ENCODE peak calls at places on chromosomes 6 and 20, in eight cellular contexts. One of them, this sample, is unnamed.

GRCh38 chr6:119830069-119830468 is 480.5 kb upstream of the MAN1A1 start:
- DNase-seq in esophagus squamous epithelium: no peak
- DNase-seq in tibial nerve: no peak
- DNase-seq in Peyer's patch: no peak
- DNase-seq in ovary: no peak
- DNase-seq in right lobe of liver: no peak
- DNase-seq in gastrocnemius medialis: no peak
- DNase-seq in NB4: no peak
- DNase-seq in this sample: no peak

GRCh38 chr20:38203337-38204003 is 38.4 kb upstream of the TGM2 start:
- DNase-seq in esophagus squamous epithelium: no peak
- DNase-seq in tibial nerve: no peak
- DNase-seq in Peyer's patch: no peak
- DNase-seq in ovary: no peak
- DNase-seq in right lobe of liver: no peak
- DNase-seq in gastrocnemius medialis: no peak
- DNase-seq in NB4: no peak
- DNase-seq in this sample: no peak

GRCh38 chr6:2772840-2773239 is 7.6 kb downstream of the WRNIP1 start:
- DNase-seq in esophagus squamous epithelium: no peak
- DNase-seq in tibial nerve: no peak
- DNase-seq in Peyer's patch: no peak
- DNase-seq in ovary: no peak
- DNase-seq in right lobe of liver: no peak
- DNase-seq in gastrocnemius medialis: no peak
- DNase-seq in NB4: no peak
- DNase-seq in this sample: no peak

GRCh38 chr6:121652726-121653623 is 217.5 kb downstream of the GJA1 start:
- DNase-seq in esophagus squamous epithelium: no peak
- DNase-seq in tibial nerve: peak
- DNase-seq in Peyer's patch: no peak
- DNase-seq in ovary: peak
- DNase-seq in right lobe of liver: no peak
- DNase-seq in gastrocnemius medialis: peak
- DNase-seq in NB4: peak
- DNase-seq in this sample: no peak

GRCh38 chr20:17491041-17491440 is 40.1 kb downstream of the BFSP1 start:
- DNase-seq in esophagus squamous epithelium: no peak
- DNase-seq in tibial nerve: no peak
- DNase-seq in Peyer's patch: no peak
- DNase-seq in ovary: no peak
- DNase-seq in right lobe of liver: no peak
- DNase-seq in gastrocnemius medialis: no peak
- DNase-seq in NB4: no peak
- DNase-seq in this sample: no peak

GRCh38 chr20:539236-539635 is 4.4 kb downstream of the CSNK2A1 start:
- DNase-seq in esophagus squamous epithelium: no peak
- DNase-seq in tibial nerve: no peak
- DNase-seq in Peyer's patch: no peak
- DNase-seq in ovary: no peak
- DNase-seq in right lobe of liver: no peak
- DNase-seq in gastrocnemius medialis: no peak
- DNase-seq in NB4: peak
- DNase-seq in this sample: no peak

GRCh38 chr6:6191476-6191875 is 129.0 kb downstream of the F13A1 start:
- DNase-seq in esophagus squamous epithelium: no peak
- DNase-seq in tibial nerve: no peak
- DNase-seq in Peyer's patch: no peak
- DNase-seq in ovary: no peak
- DNase-seq in right lobe of liver: no peak
- DNase-seq in gastrocnemius medialis: no peak
- DNase-seq in NB4: peak
- DNase-seq in this sample: no peak

GRCh38 chr20:2446845-2447244 is 23.7 kb downstream of the SNRPB start:
- DNase-seq in esophagus squamous epithelium: no peak
- DNase-seq in tibial nerve: no peak
- DNase-seq in Peyer's patch: no peak
- DNase-seq in ovary: no peak
- DNase-seq in right lobe of liver: no peak
- DNase-seq in gastrocnemius medialis: no peak
- DNase-seq in NB4: no peak
- DNase-seq in this sample: no peak

GRCh38 chr6:10441004-10441654 is 26.3 kb upstream of the TFAP2A start:
- DNase-seq in esophagus squamous epithelium: no peak
- DNase-seq in tibial nerve: no peak
- DNase-seq in Peyer's patch: no peak
- DNase-seq in ovary: no peak
- DNase-seq in right lobe of liver: no peak
- DNase-seq in gastrocnemius medialis: no peak
- DNase-seq in NB4: no peak
- DNase-seq in this sample: no peak

GRCh38 chr20:20207872-20208271 is 155.5 kb downstream of the CFAP61 start:
- DNase-seq in esophagus squamous epithelium: no peak
- DNase-seq in tibial nerve: no peak
- DNase-seq in Peyer's patch: no peak
- DNase-seq in ovary: no peak
- DNase-seq in right lobe of liver: no peak
- DNase-seq in gastrocnemius medialis: no peak
- DNase-seq in NB4: no peak
- DNase-seq in this sample: no peak

GRCh38 chr6:10962673-10963072 is 75.8 kb downstream of the SYCP2L start:
- DNase-seq in esophagus squamous epithelium: no peak
- DNase-seq in tibial nerve: no peak
- DNase-seq in Peyer's patch: no peak
- DNase-seq in ovary: no peak
- DNase-seq in right lobe of liver: no peak
- DNase-seq in gastrocnemius medialis: no peak
- DNase-seq in NB4: no peak
- DNase-seq in this sample: no peak

GRCh38 chr6:111812080-111813038 is 60.9 kb downstream of the FYN start:
- DNase-seq in esophagus squamous epithelium: no peak
- DNase-seq in tibial nerve: no peak
- DNase-seq in Peyer's patch: no peak
- DNase-seq in ovary: no peak
- DNase-seq in right lobe of liver: no peak
- DNase-seq in gastrocnemius medialis: no peak
- DNase-seq in NB4: no peak
- DNase-seq in this sample: no peak

GRCh38 chr6:36753671-36754485 is 56.3 kb downstream of the RAB44 start:
- DNase-seq in esophagus squamous epithelium: no peak
- DNase-seq in tibial nerve: no peak
- DNase-seq in Peyer's patch: no peak
- DNase-seq in ovary: no peak
- DNase-seq in right lobe of liver: no peak
- DNase-seq in gastrocnemius medialis: no peak
- DNase-seq in NB4: peak
- DNase-seq in this sample: no peak

GRCh38 chr6:36752886-36753506 is 55.4 kb downstream of the RAB44 start:
- DNase-seq in esophagus squamous epithelium: no peak
- DNase-seq in tibial nerve: no peak
- DNase-seq in Peyer's patch: peak
- DNase-seq in ovary: no peak
- DNase-seq in right lobe of liver: no peak
- DNase-seq in gastrocnemius medialis: peak
- DNase-seq in NB4: peak
- DNase-seq in this sample: no peak

GRCh38 chr6:36751833-36752186 is 54.2 kb downstream of the RAB44 start:
- DNase-seq in esophagus squamous epithelium: no peak
- DNase-seq in tibial nerve: no peak
- DNase-seq in Peyer's patch: no peak
- DNase-seq in ovary: no peak
- DNase-seq in right lobe of liver: no peak
- DNase-seq in gastrocnemius medialis: no peak
- DNase-seq in NB4: no peak
- DNase-seq in this sample: no peak

GRCh38 chr6:36751091-36751490 is 53.5 kb downstream of the RAB44 start:
- DNase-seq in esophagus squamous epithelium: no peak
- DNase-seq in tibial nerve: no peak
- DNase-seq in Peyer's patch: no peak
- DNase-seq in ovary: no peak
- DNase-seq in right lobe of liver: no peak
- DNase-seq in gastrocnemius medialis: no peak
- DNase-seq in NB4: no peak
- DNase-seq in this sample: no peak

DNA sequence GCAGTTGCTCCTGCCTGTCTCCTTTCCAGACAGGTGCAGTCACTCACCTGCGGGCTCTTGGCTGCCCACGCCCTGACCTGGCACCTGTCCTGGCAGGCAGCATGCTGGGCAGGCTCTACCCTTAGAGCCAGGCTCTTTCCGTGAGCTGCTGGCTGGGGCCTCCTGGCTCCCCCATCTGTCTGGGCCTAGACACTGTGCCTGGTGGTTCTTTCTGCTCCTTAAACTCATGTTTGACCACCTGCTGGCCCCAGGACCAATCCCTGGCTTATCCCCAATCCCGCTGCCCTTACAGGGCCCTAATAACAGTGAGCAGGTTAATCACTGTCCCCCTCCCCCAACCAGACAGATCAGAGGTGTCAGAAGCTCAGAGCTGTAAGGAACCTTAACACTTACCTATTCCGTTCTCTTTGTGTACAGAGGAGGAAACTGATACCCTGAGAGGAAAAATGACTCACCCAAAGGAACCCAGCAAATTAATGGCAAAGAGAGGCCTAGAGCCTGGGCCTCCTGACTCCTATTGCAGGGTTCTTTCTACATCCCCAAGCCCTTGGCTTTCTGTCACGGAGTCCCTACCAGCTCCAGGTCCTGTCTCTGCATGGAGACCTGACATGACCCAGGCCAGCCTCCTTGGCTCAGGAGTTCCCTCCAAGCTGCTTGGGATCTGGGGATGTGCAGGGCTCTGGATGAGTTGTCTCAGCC is 54.7 kb downstream of the RAB44 start:
- DNase-seq in esophagus squamous epithelium: no peak
- DNase-seq in tibial nerve: no peak
- DNase-seq in Peyer's patch: peak
- DNase-seq in ovary: no peak
- DNase-seq in right lobe of liver: no peak
- DNase-seq in gastrocnemius medialis: peak
- DNase-seq in NB4: no peak
- DNase-seq in this sample: no peak
- TF ChIP-seq POLR2A in esophagus squamous epithelium: no peak
- TF ChIP-seq POLR2A in tibial nerve: no peak
- TF ChIP-seq POLR2A in Peyer's patch: peak
- TF ChIP-seq POLR2A in ovary: no peak
- TF ChIP-seq POLR2A in right lobe of liver: no peak
- TF ChIP-seq POLR2A in gastrocnemius medialis: no peak
- TF ChIP-seq POLR2A in NB4: no peak
- TF ChIP-seq POLR2A in this sample: no peak

GRCh38 chr6:168192901-168193815 is 114.1 kb upstream of the FRMD1 start:
- DNase-seq in esophagus squamous epithelium: no peak
- DNase-seq in tibial nerve: no peak
- DNase-seq in Peyer's patch: peak
- DNase-seq in ovary: no peak
- DNase-seq in right lobe of liver: no peak
- DNase-seq in gastrocnemius medialis: no peak
- DNase-seq in NB4: no peak
- DNase-seq in this sample: no peak

GRCh38 chr6:168189679-168190405 is 110.8 kb upstream of the FRMD1 start:
- DNase-seq in esophagus squamous epithelium: no peak
- DNase-seq in tibial nerve: no peak
- DNase-seq in Peyer's patch: peak
- DNase-seq in ovary: no peak
- DNase-seq in right lobe of liver: no peak
- DNase-seq in gastrocnemius medialis: no peak
- DNase-seq in NB4: no peak
- DNase-seq in this sample: no peak

GRCh38 chr6:168190646-168191443 is 111.8 kb upstream of the FRMD1 start:
- DNase-seq in esophagus squamous epithelium: no peak
- DNase-seq in tibial nerve: no peak
- DNase-seq in Peyer's patch: peak
- DNase-seq in ovary: no peak
- DNase-seq in right lobe of liver: no peak
- DNase-seq in gastrocnemius medialis: no peak
- DNase-seq in NB4: no peak
- DNase-seq in this sample: no peak

GRCh38 chr6:168193816-168194701 is 115.0 kb upstream of the FRMD1 start:
- DNase-seq in esophagus squamous epithelium: no peak
- DNase-seq in tibial nerve: no peak
- DNase-seq in Peyer's patch: peak
- DNase-seq in ovary: no peak
- DNase-seq in right lobe of liver: no peak
- DNase-seq in gastrocnemius medialis: no peak
- DNase-seq in NB4: peak
- DNase-seq in this sample: no peak

DNA sequence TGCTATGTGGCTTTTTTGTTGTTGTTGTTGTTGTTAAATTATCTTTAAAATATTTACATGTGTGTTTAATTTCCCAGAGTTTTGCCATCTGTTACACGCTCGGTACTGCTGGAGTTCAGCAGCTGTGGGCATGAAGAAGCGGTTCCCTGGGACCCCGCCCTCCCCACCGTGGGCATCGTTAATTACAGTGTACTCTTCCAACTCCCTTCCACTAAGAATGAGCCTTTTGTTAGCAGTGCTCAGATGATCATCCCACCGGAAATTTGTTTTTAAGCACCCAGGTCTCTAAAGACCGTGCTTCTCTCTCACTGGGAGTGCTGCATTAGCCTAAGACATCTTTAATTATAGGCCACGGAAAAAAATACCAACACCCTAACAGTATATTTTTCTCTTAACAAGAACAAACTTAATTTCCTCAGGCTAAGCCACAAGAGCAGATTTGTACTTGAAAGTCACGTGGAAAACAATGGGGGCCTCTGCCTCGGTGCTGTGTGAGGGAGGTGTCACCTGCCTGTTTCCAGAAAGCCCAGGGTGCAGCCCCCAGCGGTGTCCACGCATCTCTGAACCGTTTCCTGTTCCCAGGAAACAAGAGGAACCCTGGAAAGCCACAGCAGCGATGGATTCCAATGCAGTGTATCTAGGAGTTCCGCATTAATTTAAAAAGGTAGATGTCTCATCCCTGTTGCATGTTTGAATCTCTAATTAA is 113.3 kb upstream of the FRMD1 start:
- DNase-seq in esophagus squamous epithelium: no peak
- DNase-seq in tibial nerve: no peak
- DNase-seq in Peyer's patch: peak
- DNase-seq in ovary: no peak
- DNase-seq in right lobe of liver: no peak
- DNase-seq in gastrocnemius medialis: no peak
- DNase-seq in NB4: no peak
- DNase-seq in this sample: no peak
- TF ChIP-seq POLR2A in esophagus squamous epithelium: no peak
- TF ChIP-seq POLR2A in tibial nerve: no peak
- TF ChIP-seq POLR2A in Peyer's patch: no peak
- TF ChIP-seq POLR2A in ovary: no peak
- TF ChIP-seq POLR2A in right lobe of liver: no peak
- TF ChIP-seq POLR2A in gastrocnemius medialis: no peak
- TF ChIP-seq POLR2A in NB4: no peak
- TF ChIP-seq POLR2A in this sample: no peak

GRCh38 chr20:47352332-47353223 is 3.9 kb downstream of the ZMYND8 start:
- DNase-seq in esophagus squamous epithelium: no peak
- DNase-seq in tibial nerve: no peak
- DNase-seq in Peyer's patch: peak
- DNase-seq in ovary: peak
- DNase-seq in right lobe of liver: peak
- DNase-seq in gastrocnemius medialis: peak
- DNase-seq in NB4: no peak
- DNase-seq in this sample: no peak
- TF ChIP-seq POLR2A in esophagus squamous epithelium: peak
- TF ChIP-seq POLR2A in tibial nerve: no peak
- TF ChIP-seq POLR2A in Peyer's patch: peak
- TF ChIP-seq POLR2A in ovary: no peak
- TF ChIP-seq POLR2A in right lobe of liver: peak
- TF ChIP-seq POLR2A in gastrocnemius medialis: no peak
- TF ChIP-seq POLR2A in NB4: no peak
- TF ChIP-seq POLR2A in this sample: no peak

GRCh38 chr6:27871919-27872633 is 40.1 kb downstream of the OR2B2 start:
- DNase-seq in esophagus squamous epithelium: peak
- DNase-seq in tibial nerve: peak
- DNase-seq in Peyer's patch: peak
- DNase-seq in ovary: peak
- DNase-seq in right lobe of liver: peak
- DNase-seq in gastrocnemius medialis: peak
- DNase-seq in NB4: peak
- DNase-seq in this sample: peak
- TF ChIP-seq POLR2A in esophagus squamous epithelium: peak
- TF ChIP-seq POLR2A in tibial nerve: peak
- TF ChIP-seq POLR2A in Peyer's patch: peak
- TF ChIP-seq POLR2A in ovary: peak
- TF ChIP-seq POLR2A in right lobe of liver: peak
- TF ChIP-seq POLR2A in gastrocnemius medialis: peak
- TF ChIP-seq POLR2A in NB4: peak
- TF ChIP-seq POLR2A in this sample: peak